ENCODE peak calls at places on chromosomes 3 and 15, in seven cellular contexts. B is neuronal stem cell, Y is trophoblast cell, K is mesenchymal stem cell, C is mesendoderm, L is H9, W is H1. I is an unnamed sample.

GRCh38 chr15:70101459-70102113 is 3.9 kb upstream of the TLE3 start:
- DNase-seq in B (peak; percentile 93), Y (no peak), W (peak; percentile 78), K (peak; percentile 98), C (peak; percentile 98), L (peak; percentile 77), I (peak; percentile 86)

GRCh38 chr3:100730524-100730923 is 21.2 kb downstream of the TFG start:
- DNase-seq in K (no peak), B (no peak), W (no peak), C (peak; percentile 73), Y (no peak), L (no peak), I (no peak)

GRCh38 chr15:42108189-42108588 is 13.8 kb upstream of the PLA2G4D start:
- DNase-seq in Y (no peak), K (no peak), L (no peak), C (no peak), W (no peak), B (no peak), I (no peak)

GRCh38 chr15:44836094-44836493 is 99.8 kb downstream of the TRIM69 start:
- DNase-seq in K (no peak), W (no peak), L (no peak), Y (no peak), C (no peak), B (no peak), I (no peak)

GRCh38 chr15:89359471-89360293 is 25.1 kb upstream of the POLG start:
- DNase-seq in B (no peak), L (no peak), Y (no peak), W (peak; percentile 62), C (no peak), K (no peak), I (no peak)

GRCh38 chr15:66593219-66593780 is 27.5 kb upstream of the LCTL start:
- DNase-seq in K (no peak), B (no peak), W (no peak), C (no peak), Y (peak; percentile 41), L (no peak), I (peak; percentile 15)

GRCh38 chr3:188802645-188803044 is 369.1 kb upstream of the TPRG1 start:
- DNase-seq in L (no peak), K (no peak), W (no peak), C (no peak), B (no peak), Y (no peak), I (no peak)

GRCh38 chr3:128144512-128144911 is 8.8 kb upstream of the EEFSEC start:
- DNase-seq in Y (no peak), W (peak; percentile 37), C (no peak), B (no peak), L (no peak), K (no peak), I (no peak)

GRCh38 chr3:71184252-71184651 is 399.3 kb downstream of the FOXP1 start:
- DNase-seq in C (no peak), K (no peak), B (no peak), L (no peak), W (no peak), Y (no peak), I (no peak)

GRCh38 chr15:101012326-101013040 is 93.3 kb downstream of the LRRK1 start:
- DNase-seq in L (peak; percentile 27), B (no peak), C (no peak), Y (no peak), K (no peak), W (peak; percentile 46), I (no peak)

GRCh38 chr3:69212411-69213160 is 90.2 kb upstream of the LMOD3 start:
- DNase-seq in W (no peak), B (no peak), K (peak; percentile 88), Y (no peak), L (no peak), C (no peak), I (peak; percentile 62)

GRCh38 chr3:69219101-69219708 is 96.8 kb upstream of the LMOD3 start:
- DNase-seq in Y (no peak), C (no peak), W (no peak), B (no peak), L (no peak), K (no peak), I (no peak)

GRCh38 chr3:69216981-69217380 is 94.6 kb upstream of the LMOD3 start:
- DNase-seq in C (no peak), K (no peak), L (no peak), Y (no peak), W (no peak), B (no peak), I (no peak)

GRCh38 chr3:69214241-69214640 is 91.8 kb upstream of the LMOD3 start:
- DNase-seq in L (no peak), K (no peak), W (no peak), B (no peak), C (no peak), Y (no peak), I (no peak)

DNA sequence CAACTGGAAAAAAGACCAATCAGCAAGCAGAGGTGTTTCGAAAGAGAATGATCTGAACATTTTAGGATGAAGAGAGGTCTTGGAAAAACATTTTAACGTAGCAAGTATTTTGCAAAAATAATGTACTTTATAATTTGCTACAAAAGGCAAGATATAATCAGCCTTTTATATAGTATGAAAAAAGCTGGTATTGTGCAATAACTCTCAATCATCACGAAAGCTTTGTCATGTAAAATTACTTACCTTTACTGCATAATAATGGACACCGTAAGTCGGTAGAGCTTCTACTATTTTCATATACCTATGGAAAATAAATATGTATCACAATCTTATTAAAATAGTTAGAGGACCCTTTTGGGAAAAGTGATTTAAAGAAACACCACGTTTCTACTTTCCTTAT is 95.7 kb upstream of the LMOD3 start:
- DNase-seq in B (no peak), Y (no peak), C (no peak), K (no peak), W (no peak), L (no peak), I (no peak)
- H3K4ac ChIP-seq in B (no peak overlapping the region), Y (no peak overlapping the region), C (no peak overlapping the region), K (no peak overlapping the region), W (no peak overlapping the region), L (no peak overlapping the region), I (no peak overlapping the region)

DNA sequence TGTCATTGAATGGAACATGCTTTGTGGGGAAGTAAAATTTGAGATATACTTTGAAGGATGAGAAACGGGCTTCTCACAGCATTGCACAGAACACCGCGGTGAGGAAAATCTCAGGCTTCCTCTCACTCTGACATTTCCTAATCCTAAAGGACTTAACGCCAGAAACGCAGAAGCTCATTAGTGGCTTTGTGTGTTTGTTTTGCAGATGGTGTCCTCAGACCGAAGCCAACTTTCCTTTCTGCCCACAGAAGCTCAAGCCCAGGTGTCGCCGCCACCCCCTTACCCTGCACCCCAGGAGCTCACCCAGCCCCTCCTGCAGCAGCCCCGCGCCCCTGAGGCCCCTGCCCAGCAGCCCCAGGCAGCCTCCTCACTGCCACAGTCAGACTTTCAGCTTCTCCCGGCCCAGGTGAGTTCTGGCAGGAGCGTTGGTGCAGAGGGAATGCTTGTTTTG is 78.9 kb upstream of the BLM start:
- DNase-seq in Y (no peak), W (no peak), C (no peak), K (no peak), L (no peak), B (no peak), I (no peak)
- H3K4ac ChIP-seq in Y (no peak overlapping the region), W (no peak overlapping the region), C (no peak overlapping the region), K (no peak overlapping the region), L (no peak overlapping the region), B (no peak overlapping the region), I (no peak overlapping the region)

DNA sequence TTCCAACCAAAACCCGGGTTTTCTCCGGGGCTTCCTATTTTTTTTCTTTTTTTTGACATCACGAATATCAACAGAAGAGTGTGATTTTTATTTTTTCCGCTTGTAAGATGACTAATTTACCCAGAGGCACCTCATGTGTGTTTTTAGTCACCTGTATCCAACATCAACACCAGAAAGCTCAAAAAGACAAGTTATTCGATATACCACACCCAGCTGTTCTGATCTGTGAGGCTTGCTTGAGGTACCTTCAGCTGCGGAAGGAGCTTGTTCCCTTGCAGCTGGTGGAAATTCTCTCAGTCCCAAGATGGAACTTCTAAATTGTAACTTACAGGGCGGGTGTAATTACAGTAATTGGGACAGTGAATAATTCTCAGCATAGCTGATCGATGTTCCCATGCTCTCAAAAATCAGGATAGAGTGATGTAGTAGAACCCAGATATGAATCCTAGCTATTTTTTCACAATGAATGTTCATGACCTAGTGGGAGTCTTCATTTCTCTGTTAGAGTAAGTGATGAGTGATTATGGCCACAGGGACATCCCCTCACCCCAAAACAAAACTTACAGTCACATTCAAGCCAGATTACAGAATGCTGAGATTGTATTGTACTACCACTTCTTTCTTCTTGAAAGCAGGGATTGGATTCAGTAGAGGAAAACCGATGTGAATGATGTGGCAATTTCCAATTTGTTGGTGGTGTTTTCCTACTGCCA is 232.1 kb downstream of the AGBL1 start:
- DNase-seq in W (no peak), B (no peak), Y (no peak), K (no peak), L (no peak), C (no peak), I (no peak)
- H3K4ac ChIP-seq in W (no peak overlapping the region), B (no peak overlapping the region), Y (no peak overlapping the region), K (no peak overlapping the region), L (no peak overlapping the region), C (no peak overlapping the region), I (no peak overlapping the region)

GRCh38 chr3:53812434-53812833 is 33.8 kb downstream of the CHDH start:
- DNase-seq in L (no peak), B (no peak), Y (no peak), K (no peak), W (no peak), C (peak; percentile 34), I (no peak)
- H3K4ac ChIP-seq in L (no peak overlapping the region), B (no peak overlapping the region), Y (no peak overlapping the region), K (no peak overlapping the region), W (no peak overlapping the region), C (no peak overlapping the region), I (no peak overlapping the region)

GRCh38 chr3:44208086-44208485 is 33.6 kb upstream of the TOPAZ1 start:
- DNase-seq in L (no peak), B (no peak), C (no peak), W (no peak), Y (no peak), K (peak; percentile 26), I (no peak)

GRCh38 chr3:44210967-44211366 is 30.7 kb upstream of the TOPAZ1 start:
- DNase-seq in W (no peak), B (no peak), C (no peak), K (no peak), Y (no peak), L (no peak), I (no peak)

GRCh38 chr3:44208568-44208967 is 33.1 kb upstream of the TOPAZ1 start:
- DNase-seq in B (no peak), Y (no peak), W (no peak), K (no peak), C (no peak), L (no peak), I (no peak)

GRCh38 chr3:44206862-44207652 is 34.6 kb upstream of the TOPAZ1 start:
- DNase-seq in B (no peak), W (no peak), L (no peak), C (no peak), Y (no peak), K (no peak), I (no peak)

GRCh38 chr3:44206301-44206700 is 35.4 kb upstream of the TOPAZ1 start:
- DNase-seq in Y (no peak), C (no peak), W (no peak), B (no peak), L (no peak), K (no peak), I (no peak)
- H3K4ac ChIP-seq in Y (no peak overlapping the region), C (no peak overlapping the region), W (no peak overlapping the region), B (no peak overlapping the region), L (no peak overlapping the region), K (no peak overlapping the region), I (no peak overlapping the region)

I was measured in IMR-90.